ENCODE peak calls at places on chromosomes 12 and 14, in seven cellular contexts. I is brain microvascular endothelial cell, U is cardiac muscle cell, X is lung, D is breast epithelium, M is pancreas, C is body of pancreas. Z is an unnamed sample.

GRCh38 chr14:72643317-72643801 is 250.5 kb downstream of the DPF3 start:
- DNase-seq in I (peak; percentile 96), D (no peak), U (peak; percentile 96), M (no peak), X (no peak), C (no peak), Z (peak; percentile 94)

GRCh38 chr12:64883264-64884163 is 59.1 kb downstream of the TBC1D30 start:
- DNase-seq in U (no peak), C (no peak), X (no peak), I (no peak), M (no peak), D (no peak), Z (no peak)

GRCh38 chr12:54967461-54967860 is 17.1 kb downstream of the TESPA1 start:
- DNase-seq in M (no peak), C (no peak), X (no peak), D (no peak), U (peak; percentile 27), I (no peak), Z (peak; percentile 90)

GRCh38 chr12:92629349-92630065 is 73.3 kb upstream of the PLEKHG7 start:
- DNase-seq in C (no peak), I (peak; percentile 53), M (peak; percentile 12), D (peak; percentile 55), U (peak; percentile 30), X (no peak), Z (no peak)

GRCh38 chr12:52185400-52185967 is 6.3 kb downstream of the KRT80 start:
- DNase-seq in C (no peak), I (no peak), U (no peak), X (no peak), M (no peak), D (no peak), Z (no peak)

GRCh38 chr12:122139941-122140340 is 34.1 kb downstream of the IL31 start:
- DNase-seq in I (no peak), D (no peak), X (no peak), C (no peak), M (no peak), U (no peak), Z (no peak)

GRCh38 chr12:59792647-59793046 is 196.8 kb downstream of the SLC16A7 start:
- DNase-seq in C (no peak), X (no peak), M (no peak), I (no peak), D (no peak), U (no peak), Z (no peak)

GRCh38 chr12:79275631-79276030 is 411.1 kb downstream of the SYT1 start:
- DNase-seq in U (no peak), X (no peak), C (no peak), I (peak; percentile 33), M (no peak), D (no peak), Z (no peak)

GRCh38 chr12:67048371-67048770 is 220.8 kb upstream of the CAND1 start:
- DNase-seq in U (no peak), D (no peak), C (no peak), M (no peak), X (no peak), I (no peak), Z (peak; percentile 87)

GRCh38 chr12:6700646-6701051 is at the start of gene PIANP:
- DNase-seq in X (no peak), U (peak; percentile 40), M (peak; percentile 38), C (no peak), D (no peak), I (no peak), Z (no peak)

GRCh38 chr14:62654641-62655040 is 390.6 kb downstream of the KCNH5 start:
- DNase-seq in I (no peak), D (no peak), M (no peak), U (peak; percentile 51), C (no peak), X (no peak), Z (no peak)

GRCh38 chr14:50475460-50475859 is 56.9 kb downstream of the MAP4K5 start:
- DNase-seq in D (no peak), C (no peak), M (no peak), U (no peak), I (no peak), X (no peak), Z (peak; percentile 75)

GRCh38 chr12:2834581-2835491 is at the start of gene NRIP2:
- DNase-seq in M (no peak), U (peak; percentile 82), X (no peak), D (no peak), C (no peak), I (peak; percentile 32), Z (no peak)

GRCh38 chr12:56629459-56630179 is 507 bp downstream of the BAZ2A start:
- DNase-seq in I (no peak), C (no peak), M (peak; percentile 51), D (no peak), X (no peak), U (peak; percentile 42), Z (no peak)

GRCh38 chr12:93773122-93773871 is 96.1 kb downstream of the CRADD start:
- DNase-seq in C (no peak), I (peak; percentile 87), X (no peak), U (peak; percentile 76), D (no peak), M (no peak), Z (no peak)

GRCh38 chr14:69990319-69990718 is 111.1 kb downstream of the SMOC1 start:
- DNase-seq in X (no peak), M (no peak), I (no peak), D (no peak), U (no peak), C (no peak), Z (no peak)
- TF ChIP-seq CTCF in X (no peak), M (no peak), I (no peak), D (no peak), U (no peak), C (no peak), Z (no peak)

DNA sequence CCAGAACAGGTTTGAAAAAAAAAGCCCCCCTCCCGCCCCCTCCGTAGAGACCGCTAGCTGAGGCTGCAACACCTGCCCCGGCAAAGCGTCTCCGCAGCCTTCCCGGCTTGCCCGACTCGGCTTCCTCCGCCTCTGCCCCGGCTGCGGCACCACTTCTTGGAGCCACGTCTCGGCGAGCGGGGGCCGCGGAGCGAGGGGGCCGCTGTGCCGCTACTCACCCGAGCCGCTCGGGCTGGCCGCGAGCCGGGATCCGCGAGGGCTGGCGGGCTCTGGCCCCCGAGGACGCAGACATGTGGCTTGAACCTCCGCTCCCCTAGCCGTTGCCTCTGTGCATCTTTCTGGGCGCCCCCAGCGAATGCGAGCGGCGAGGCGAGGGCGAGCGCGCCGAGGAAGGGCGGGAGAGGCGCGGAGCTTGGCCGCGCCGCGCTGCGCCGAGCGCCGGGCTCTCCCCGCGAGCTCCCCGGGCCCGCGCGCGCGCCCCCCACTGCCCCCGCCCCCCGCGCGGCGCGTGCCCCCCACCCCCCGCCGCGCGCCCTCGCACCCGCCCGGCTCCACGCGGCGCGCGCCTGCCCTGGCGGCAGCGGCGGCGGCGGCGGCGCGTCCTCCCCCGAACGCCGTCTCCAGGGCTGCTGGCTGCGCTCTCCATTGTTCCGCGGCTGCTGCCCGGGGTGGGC is 249.5 kb downstream of the APAF1 start:
- DNase-seq in I (no peak), U (peak; percentile 5), M (no peak), X (no peak), D (no peak), C (no peak), Z (no peak)
- H3K4me3 ChIP-seq in I (no peak overlapping the region), U (peak overlapping the region; percentile 50), M (peak overlapping the region; percentile 56), X (no peak overlapping the region), D (peak overlapping the region; percentile 17), C (no peak overlapping the region), Z (no peak overlapping the region)

DNA sequence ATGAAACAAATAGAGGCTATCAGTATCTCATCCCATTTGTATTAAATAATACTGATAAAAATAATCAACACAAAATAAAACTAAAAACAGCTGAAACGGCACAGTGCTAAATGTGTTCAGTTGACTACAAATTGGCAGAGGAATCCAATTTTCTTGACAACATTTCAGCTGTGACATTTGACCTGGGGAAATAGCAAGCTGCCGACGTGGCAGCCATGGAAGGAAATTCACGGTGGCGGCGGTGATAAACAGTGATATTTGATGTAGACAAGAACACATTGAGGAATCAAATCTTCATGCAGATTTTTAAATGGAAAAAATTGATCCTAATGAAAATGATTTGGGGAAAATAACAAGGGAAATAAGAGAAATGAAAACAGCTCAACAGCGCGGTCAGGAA is 159.1 kb upstream of the RTL1 start:
- DNase-seq in M (no peak), D (peak; percentile 19), I (no peak), C (no peak), X (no peak), U (peak; percentile 44), Z (no peak)
- H3K27me3 ChIP-seq in M (no peaks in the 10 kb centered on the region), D (no peaks in the 10 kb centered on the region), I (no peaks in the 10 kb centered on the region), C (no peaks in the 10 kb centered on the region), X (no peaks in the 10 kb centered on the region), U (no peaks in the 10 kb centered on the region), Z (no peaks in the 10 kb centered on the region)

DNA sequence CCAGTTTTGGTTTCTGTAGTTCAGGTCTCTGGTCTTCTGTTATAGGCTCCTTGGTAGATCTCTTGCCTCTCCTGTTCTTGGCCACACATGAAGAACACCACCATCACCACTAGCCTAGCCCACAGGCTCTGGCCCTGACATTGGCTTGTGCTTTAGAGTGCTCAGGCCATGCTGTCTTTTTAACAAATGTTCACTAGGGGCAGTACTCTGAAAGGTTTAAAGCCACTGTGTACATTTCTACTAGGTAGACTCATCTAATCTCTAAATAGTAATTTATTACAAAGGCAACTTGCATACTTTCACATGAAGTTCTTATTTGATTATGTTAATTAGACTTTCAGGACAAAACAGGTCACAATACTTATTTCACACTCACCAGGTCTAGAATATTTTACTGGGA is 38.3 kb downstream of the PDE6H start:
- DNase-seq in I (no peak), C (no peak), D (no peak), U (no peak), X (no peak), M (no peak), Z (peak; percentile 33)
- TF ChIP-seq CTCF in I (peak; percentile 44), C (peak; percentile 17), D (no peak), U (no peak), X (no peak), M (no peak), Z (peak; percentile 12)

GRCh38 chr14:64973026-64973442 is 898 bp upstream of the RAB15 start:
- DNase-seq in X (no peak), I (no peak), U (no peak), C (no peak), D (no peak), M (no peak), Z (no peak)
- H3K4me3 ChIP-seq in X (no peak overlapping the region), I (no peak overlapping the region), U (no peak overlapping the region), C (no peak overlapping the region), D (no peak overlapping the region), M (no peak overlapping the region), Z (no peak overlapping the region)

Z was measured in bronchial epithelial cell.